ENCODE peak calls at places on chromosome 20, in ten cellular contexts. C is GM12891, Y is transverse colon, R is lower leg skin, E is stomach, J is adrenal gland, P is spleen, X is vagina, F is A549, H is heart left ventricle. O is an unnamed sample.

GRCh38 chr20:1958426-1958825 is 35.4 kb downstream of the PDYN start:
- DNase-seq in C (no peak), Y (no peak), R (peak; percentile 1), E (no peak), J (no peak), P (no peak), X (no peak), F (no peak), H (no peak), O (no peak)

GRCh38 chr20:51400051-51400926 is 142.2 kb downstream of the NFATC2 start:
- DNase-seq in C (peak; percentile 63), Y (peak; percentile 38), R (no peak), E (peak; percentile 32), J (no peak), P (peak; percentile 84), X (no peak), F (no peak), H (no peak), O (no peak)

GRCh38 chr20:8385247-8385646 is 253.2 kb downstream of the PLCB1 start:
- DNase-seq in C (no peak), Y (no peak), R (no peak), E (peak; percentile 31), J (peak; percentile 25), P (no peak), X (no peak), F (no peak), H (peak; percentile 34), O (no peak)

GRCh38 chr20:62382306-62383198 is 4.4 kb upstream of the RPS21 start:
- DNase-seq in C (peak; percentile 89), Y (peak; percentile 87), R (peak; percentile 95), E (peak; percentile 89), J (peak; percentile 85), P (peak; percentile 92), X (no peak), F (no peak), H (peak; percentile 80), O (peak; percentile 82)

GRCh38 chr20:5996765-5997164 is 46.3 kb downstream of the MCM8 start:
- DNase-seq in C (peak; percentile 27), Y (peak; percentile 22), R (no peak), E (no peak), J (no peak), P (no peak), X (no peak), F (no peak), H (no peak), O (no peak)

GRCh38 chr20:11978496-11978895 is 60.8 kb downstream of the BTBD3 start:
- DNase-seq in C (no peak), Y (no peak), R (no peak), E (no peak), J (no peak), P (no peak), X (no peak), F (no peak), H (no peak), O (no peak)

GRCh38 chr20:43904195-43904594 is 10.5 kb upstream of the TOX2 start:
- DNase-seq in C (no peak), Y (no peak), R (no peak), E (no peak), J (no peak), P (no peak), X (no peak), F (no peak), H (no peak), O (no peak)

GRCh38 chr20:43915209-43916072 is 789 bp downstream of the TOX2 start:
- DNase-seq in C (no peak), Y (peak; percentile 30), R (no peak), E (no peak), J (no peak), P (no peak), X (no peak), F (no peak), H (no peak), O (no peak)

GRCh38 chr20:15176929-15177328 is 839.5 kb upstream of the FLRT3 start:
- DNase-seq in C (no peak), Y (no peak), R (no peak), E (no peak), J (no peak), P (no peak), X (no peak), F (no peak), H (no peak), O (no peak)

DNA sequence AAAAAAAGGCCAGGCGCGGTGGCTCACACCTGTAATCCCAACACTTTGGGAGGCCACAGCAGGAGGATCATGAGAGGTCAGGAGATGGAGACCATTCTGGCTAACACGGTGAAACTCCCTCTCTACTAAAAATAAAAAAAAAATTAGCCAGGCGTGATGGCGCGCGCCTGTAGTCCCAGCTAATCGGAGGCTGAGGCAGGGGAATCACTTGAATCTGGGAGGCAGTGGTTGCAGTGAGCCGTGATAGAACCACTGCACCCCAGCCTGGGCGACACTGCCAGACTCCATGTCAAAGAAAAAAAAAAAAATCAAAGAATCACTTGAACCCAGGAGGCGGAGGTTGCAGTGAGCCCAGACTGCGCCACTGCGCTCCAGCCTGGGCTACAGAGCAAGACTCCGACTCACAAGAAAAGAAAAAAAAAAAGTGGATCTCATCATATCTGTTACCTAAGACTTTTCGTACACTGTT is 4.2 kb downstream of the RBM39 start:
- DNase-seq in C (no peak), Y (no peak), R (no peak), E (no peak), J (no peak), P (no peak), X (no peak), F (no peak), H (no peak), O (no peak)
- TF ChIP-seq POLR2A in C (no peak), Y (no peak), R (no peak), E (no peak), J (no peak), P (no peak), X (no peak), F (no peak), H (no peak), O (no peak)

GRCh38 chr20:18666803-18667460 is 79.1 kb downstream of the DTD1 start:
- DNase-seq in C (no peak), Y (no peak), R (peak; percentile 68), E (no peak), J (no peak), P (no peak), X (no peak), F (no peak), H (no peak), O (no peak)
- TF ChIP-seq POLR2A in C (no peak), Y (no peak), R (no peak), E (no peak), J (no peak), P (no peak), X (no peak), F (no peak), H (no peak), O (no peak)

GRCh38 chr20:20712474-20713243 is at the start of gene RALGAPA2:
- DNase-seq in C (peak; percentile 86), Y (peak; percentile 97), R (peak; percentile 99), E (peak; percentile 97), J (peak; percentile 98), P (peak; percentile 99), X (no peak), F (peak; percentile 96), H (peak; percentile 98), O (peak; percentile 97)
- TF ChIP-seq POLR2A in C (no peak), Y (no peak), R (peak; percentile 7), E (no peak), J (peak; percentile 66), P (peak; percentile 58), X (peak; percentile 81), F (peak; percentile 58), H (peak; percentile 91), O (no peak)

GRCh38 chr20:31723282-31724078 is 812 bp upstream of the BCL2L1 start:
- DNase-seq in C (peak; percentile 98), Y (peak; percentile 97), R (peak; percentile 99), E (peak; percentile 97), J (peak; percentile 98), P (peak; percentile 100), X (no peak), F (peak; percentile 92), H (peak; percentile 99), O (peak; percentile 99)

GRCh38 chr20:31721408-31722332 is 998 bp downstream of the BCL2L1 start:
- DNase-seq in C (no peak), Y (peak; percentile 36), R (peak; percentile 89), E (peak; percentile 43), J (no peak), P (peak; percentile 83), X (no peak), F (no peak), H (no peak), O (peak; percentile 35)

GRCh38 chr20:31720486-31721407 is 1.9 kb downstream of the BCL2L1 start:
- DNase-seq in C (no peak), Y (peak; percentile 60), R (no peak), E (peak; percentile 36), J (no peak), P (no peak), X (no peak), F (no peak), H (no peak), O (peak; percentile 63)

GRCh38 chr20:31719644-31720485 is 2.8 kb downstream of the BCL2L1 start:
- DNase-seq in C (no peak), Y (peak; percentile 42), R (no peak), E (peak; percentile 53), J (no peak), P (no peak), X (no peak), F (peak; percentile 72), H (no peak), O (peak; percentile 31)

DNA sequence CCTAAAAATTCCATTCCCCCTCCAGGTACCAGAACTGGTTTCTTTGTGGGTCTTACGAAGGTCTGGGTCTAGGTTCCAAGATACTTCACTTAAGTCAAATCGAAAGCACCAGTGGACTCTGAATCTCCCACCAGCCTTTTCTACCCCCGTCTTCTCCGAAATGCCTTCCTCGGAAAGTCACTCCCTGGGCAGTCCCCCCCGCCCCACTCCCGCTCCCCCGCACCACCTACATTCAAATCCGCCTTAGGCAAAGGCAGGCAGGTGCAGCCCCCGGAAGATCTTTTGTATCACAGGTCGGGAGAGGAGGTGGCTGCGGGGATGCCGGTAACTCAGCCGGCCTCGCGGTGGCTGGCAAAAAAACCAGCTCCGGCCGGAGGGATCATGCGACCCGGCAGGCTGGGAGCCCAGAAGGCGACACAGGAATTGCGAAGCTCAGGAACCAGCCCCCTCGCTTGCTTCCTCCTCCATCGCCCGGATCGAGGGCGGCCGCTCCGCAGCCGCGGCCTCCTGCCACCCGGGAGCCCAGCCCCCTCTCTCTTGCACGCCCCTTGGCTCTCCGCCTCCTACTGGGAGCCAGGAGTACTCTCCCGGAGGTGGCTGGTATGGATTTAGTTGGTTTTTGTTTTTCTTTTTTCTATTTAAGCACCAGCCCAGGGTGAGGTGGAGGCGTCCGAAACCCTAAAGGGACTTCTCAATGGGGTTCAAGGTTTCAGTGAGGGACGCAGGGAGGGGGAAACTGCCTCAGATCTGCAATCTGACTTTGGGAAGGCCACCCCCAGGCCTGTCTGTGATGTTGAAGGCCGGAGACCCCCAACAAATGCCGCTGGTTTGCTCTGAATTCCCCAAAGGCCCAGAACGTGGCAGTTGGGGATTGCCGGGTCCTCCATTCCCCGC is at the start of gene BCL2L1:
- DNase-seq in C (no peak), Y (peak; percentile 85), R (peak; percentile 97), E (peak; percentile 91), J (peak; percentile 90), P (peak; percentile 93), X (no peak), F (peak; percentile 71), H (peak; percentile 91), O (peak; percentile 85)
- TF ChIP-seq POLR2A in C (peak; percentile 36), Y (peak; percentile 74), R (peak; percentile 23), E (peak; percentile 53), J (peak; percentile 71), P (peak; percentile 16), X (peak; percentile 56), F (peak; percentile 45), H (peak; percentile 72), O (peak; percentile 55)

O was measured in erythroblast.